ENCODE peak calls at places on chromosomes 2 and 18, in five cellular contexts. One of them, this sample, is unnamed.

GRCh38 chr2:99605036-99605435 is 115.2 kb upstream of the REV1 start:
- DNase-seq in cardiac fibroblast: no peak
- DNase-seq in HS-5: no peak
- DNase-seq in hypothalamus: no peak
- DNase-seq in ACHN: no peak
- DNase-seq in this sample: peak; percentile 72

GRCh38 chr2:30894498-30895119 is 87.4 kb upstream of the CAPN13 start:
- DNase-seq in cardiac fibroblast: no peak
- DNase-seq in HS-5: no peak
- DNase-seq in hypothalamus: no peak
- DNase-seq in ACHN: no peak
- DNase-seq in this sample: no peak

GRCh38 chr2:218022851-218023530 is 20.2 kb upstream of the TNS1 start:
- DNase-seq in cardiac fibroblast: no peak
- DNase-seq in HS-5: no peak
- DNase-seq in hypothalamus: no peak
- DNase-seq in ACHN: no peak
- DNase-seq in this sample: no peak

GRCh38 chr2:18402-19271 is 27.7 kb downstream of the FAM110C start:
- DNase-seq in cardiac fibroblast: peak; percentile 4
- DNase-seq in HS-5: no peak
- DNase-seq in hypothalamus: no peak
- DNase-seq in ACHN: peak; percentile 39
- DNase-seq in this sample: no peak

GRCh38 chr2:146916914-146917313 is 927.9 kb upstream of the ACVR2A start:
- DNase-seq in cardiac fibroblast: no peak
- DNase-seq in HS-5: no peak
- DNase-seq in hypothalamus: no peak
- DNase-seq in ACHN: no peak
- DNase-seq in this sample: peak; percentile 46

GRCh38 chr2:88606371-88607030 is 20.8 kb downstream of the EIF2AK3 start:
- DNase-seq in cardiac fibroblast: no peak
- DNase-seq in HS-5: no peak
- DNase-seq in hypothalamus: no peak
- DNase-seq in ACHN: no peak
- DNase-seq in this sample: no peak

GRCh38 chr18:12884521-12885323 is 685 bp upstream of the PTPN2 start:
- DNase-seq in cardiac fibroblast: peak; percentile 40
- DNase-seq in HS-5: no peak
- DNase-seq in hypothalamus: no peak
- DNase-seq in ACHN: no peak
- DNase-seq in this sample: peak; percentile 34

GRCh38 chr2:54776494-54776893 is 53.0 kb downstream of the EML6 start:
- DNase-seq in cardiac fibroblast: no peak
- DNase-seq in HS-5: no peak
- DNase-seq in hypothalamus: no peak
- DNase-seq in ACHN: no peak
- DNase-seq in this sample: no peak

GRCh38 chr2:23330214-23330613 is 54.8 kb upstream of the KLHL29 start:
- DNase-seq in cardiac fibroblast: peak; percentile 15
- DNase-seq in HS-5: no peak
- DNase-seq in hypothalamus: no peak
- DNase-seq in ACHN: peak; percentile 49
- DNase-seq in this sample: peak; percentile 5

GRCh38 chr2:48560546-48561209 is 30.7 kb downstream of the STON1 start:
- DNase-seq in cardiac fibroblast: no peak
- DNase-seq in HS-5: no peak
- DNase-seq in hypothalamus: peak; percentile 8
- DNase-seq in ACHN: no peak
- DNase-seq in this sample: no peak

GRCh38 chr2:196125596-196125995 is 45.8 kb downstream of the STK17B start:
- DNase-seq in cardiac fibroblast: peak; percentile 40
- DNase-seq in HS-5: no peak
- DNase-seq in hypothalamus: no peak
- DNase-seq in ACHN: no peak
- DNase-seq in this sample: peak; percentile 21